ENCODE peak calls at places on chromosome 7, in nine cellular contexts. One of them, this sample, is unnamed.

GRCh38 chr7:44964384-44964830 is 14.4 kb downstream of the MYO1G start:
- DNase-seq in LoVo: no peak
- DNase-seq in NCI-H1436: no peak
- DNase-seq in activated T-helper 1 cell treated with anti-CD3 and anti-CD28 coated beads, Interleukin-2, amount 50 U/mL, for 16 hours: no peak
- DNase-seq in GM23248: peak; percentile 44
- DNase-seq in NCI-H446: no peak
- DNase-seq in fibroblast of villous mesenchyme: no peak
- DNase-seq in RWPE1: no peak
- DNase-seq in kidney tubule cell: no peak
- DNase-seq in this sample: no peak

GRCh38 chr7:32479574-32480200 is 10.5 kb downstream of the LSM5 start:
- DNase-seq in GM23248: peak; percentile 71
- DNase-seq in activated T-helper 1 cell treated with anti-CD3 and anti-CD28 coated beads, Interleukin-2, amount 50 U/mL, for 16 hours: no peak
- DNase-seq in fibroblast of villous mesenchyme: peak; percentile 60
- DNase-seq in LoVo: peak; percentile 66
- DNase-seq in NCI-H1436: peak; percentile 63
- DNase-seq in NCI-H446: peak; percentile 60
- DNase-seq in kidney tubule cell: peak; percentile 50
- DNase-seq in RWPE1: peak; percentile 55
- DNase-seq in this sample: peak; percentile 68

GRCh38 chr7:36039243-36039642 is 113.8 kb upstream of the EEPD1 start:
- DNase-seq in kidney tubule cell: no peak
- DNase-seq in activated T-helper 1 cell treated with anti-CD3 and anti-CD28 coated beads, Interleukin-2, amount 50 U/mL, for 16 hours: no peak
- DNase-seq in fibroblast of villous mesenchyme: no peak
- DNase-seq in NCI-H1436: no peak
- DNase-seq in NCI-H446: no peak
- DNase-seq in RWPE1: no peak
- DNase-seq in LoVo: no peak
- DNase-seq in GM23248: no peak
- DNase-seq in this sample: no peak

GRCh38 chr7:128000048-128000447 is 31.2 kb downstream of the LRRC4 start:
- DNase-seq in LoVo: no peak
- DNase-seq in activated T-helper 1 cell treated with anti-CD3 and anti-CD28 coated beads, Interleukin-2, amount 50 U/mL, for 16 hours: no peak
- DNase-seq in GM23248: no peak
- DNase-seq in NCI-H1436: no peak
- DNase-seq in RWPE1: no peak
- DNase-seq in fibroblast of villous mesenchyme: no peak
- DNase-seq in kidney tubule cell: no peak
- DNase-seq in NCI-H446: no peak
- DNase-seq in this sample: peak; percentile 53

GRCh38 chr7:138460649-138461607 is 869 bp downstream of the TRIM24 start:
- DNase-seq in GM23248: peak; percentile 80
- DNase-seq in fibroblast of villous mesenchyme: peak; percentile 45
- DNase-seq in NCI-H446: no peak
- DNase-seq in RWPE1: peak; percentile 34
- DNase-seq in kidney tubule cell: peak; percentile 49
- DNase-seq in NCI-H1436: peak; percentile 50
- DNase-seq in LoVo: peak; percentile 65
- DNase-seq in activated T-helper 1 cell treated with anti-CD3 and anti-CD28 coated beads, Interleukin-2, amount 50 U/mL, for 16 hours: peak; percentile 54
- DNase-seq in this sample: no peak

GRCh38 chr7:17965600-17965999 is 25.3 kb upstream of the SNX13 start:
- DNase-seq in NCI-H446: no peak
- DNase-seq in LoVo: peak; percentile 32
- DNase-seq in RWPE1: peak; percentile 41
- DNase-seq in fibroblast of villous mesenchyme: peak; percentile 42
- DNase-seq in kidney tubule cell: peak; percentile 27
- DNase-seq in activated T-helper 1 cell treated with anti-CD3 and anti-CD28 coated beads, Interleukin-2, amount 50 U/mL, for 16 hours: no peak
- DNase-seq in NCI-H1436: no peak
- DNase-seq in GM23248: peak; percentile 44
- DNase-seq in this sample: no peak

GRCh38 chr7:38374507-38374906 is 101.1 kb upstream of the TARP start:
- DNase-seq in kidney tubule cell: peak; percentile 36
- DNase-seq in NCI-H446: peak; percentile 24
- DNase-seq in RWPE1: no peak
- DNase-seq in activated T-helper 1 cell treated with anti-CD3 and anti-CD28 coated beads, Interleukin-2, amount 50 U/mL, for 16 hours: no peak
- DNase-seq in GM23248: peak; percentile 60
- DNase-seq in NCI-H1436: no peak
- DNase-seq in fibroblast of villous mesenchyme: peak; percentile 42
- DNase-seq in LoVo: peak; percentile 15
- DNase-seq in this sample: peak; percentile 36

GRCh38 chr7:23279819-23280525 is 19.2 kb upstream of the MALSU1 start:
- DNase-seq in GM23248: no peak
- DNase-seq in kidney tubule cell: no peak
- DNase-seq in activated T-helper 1 cell treated with anti-CD3 and anti-CD28 coated beads, Interleukin-2, amount 50 U/mL, for 16 hours: no peak
- DNase-seq in fibroblast of villous mesenchyme: no peak
- DNase-seq in LoVo: no peak
- DNase-seq in NCI-H446: no peak
- DNase-seq in NCI-H1436: no peak
- DNase-seq in RWPE1: no peak
- DNase-seq in this sample: no peak

GRCh38 chr7:76296743-76297740 is 5.4 kb upstream of the HSPB1 start:
- DNase-seq in GM23248: peak; percentile 95
- DNase-seq in LoVo: peak; percentile 72
- DNase-seq in fibroblast of villous mesenchyme: peak; percentile 92
- DNase-seq in kidney tubule cell: peak; percentile 20
- DNase-seq in NCI-H1436: no peak
- DNase-seq in RWPE1: peak; percentile 78
- DNase-seq in activated T-helper 1 cell treated with anti-CD3 and anti-CD28 coated beads, Interleukin-2, amount 50 U/mL, for 16 hours: no peak
- DNase-seq in NCI-H446: no peak
- DNase-seq in this sample: peak; percentile 90

GRCh38 chr7:46908770-46909169 is 673.1 kb downstream of the TNS3 start:
- DNase-seq in RWPE1: peak; percentile 62
- DNase-seq in LoVo: peak; percentile 69
- DNase-seq in fibroblast of villous mesenchyme: peak; percentile 84
- DNase-seq in NCI-H446: no peak
- DNase-seq in activated T-helper 1 cell treated with anti-CD3 and anti-CD28 coated beads, Interleukin-2, amount 50 U/mL, for 16 hours: no peak
- DNase-seq in NCI-H1436: no peak
- DNase-seq in GM23248: peak; percentile 78
- DNase-seq in kidney tubule cell: peak; percentile 81
- DNase-seq in this sample: peak; percentile 97

GRCh38 chr7:66634816-66635215 is 6.1 kb downstream of the KCTD7 start:
- DNase-seq in NCI-H1436: no peak
- DNase-seq in kidney tubule cell: peak; percentile 42
- DNase-seq in GM23248: peak; percentile 4
- DNase-seq in NCI-H446: no peak
- DNase-seq in activated T-helper 1 cell treated with anti-CD3 and anti-CD28 coated beads, Interleukin-2, amount 50 U/mL, for 16 hours: no peak
- DNase-seq in fibroblast of villous mesenchyme: peak; percentile 20
- DNase-seq in LoVo: no peak
- DNase-seq in RWPE1: no peak
- DNase-seq in this sample: no peak

GRCh38 chr7:24609570-24609969 is 36.3 kb downstream of the PALS2 start:
- DNase-seq in kidney tubule cell: no peak
- DNase-seq in LoVo: no peak
- DNase-seq in RWPE1: no peak
- DNase-seq in GM23248: no peak
- DNase-seq in activated T-helper 1 cell treated with anti-CD3 and anti-CD28 coated beads, Interleukin-2, amount 50 U/mL, for 16 hours: no peak
- DNase-seq in NCI-H446: no peak
- DNase-seq in NCI-H1436: no peak
- DNase-seq in fibroblast of villous mesenchyme: no peak
- DNase-seq in this sample: no peak

GRCh38 chr7:80231719-80232118 is 97.1 kb downstream of the GNAI1 start:
- DNase-seq in GM23248: peak; percentile 79
- DNase-seq in NCI-H1436: no peak
- DNase-seq in kidney tubule cell: peak; percentile 57
- DNase-seq in NCI-H446: no peak
- DNase-seq in LoVo: no peak
- DNase-seq in fibroblast of villous mesenchyme: peak; percentile 73
- DNase-seq in activated T-helper 1 cell treated with anti-CD3 and anti-CD28 coated beads, Interleukin-2, amount 50 U/mL, for 16 hours: no peak
- DNase-seq in RWPE1: peak; percentile 39
- DNase-seq in this sample: peak; percentile 66

GRCh38 chr7:43572516-43573049 is 10.3 kb upstream of the STK17A start:
- DNase-seq in fibroblast of villous mesenchyme: peak; percentile 100
- DNase-seq in activated T-helper 1 cell treated with anti-CD3 and anti-CD28 coated beads, Interleukin-2, amount 50 U/mL, for 16 hours: no peak
- DNase-seq in RWPE1: peak; percentile 83
- DNase-seq in kidney tubule cell: peak; percentile 97
- DNase-seq in NCI-H446: no peak
- DNase-seq in NCI-H1436: no peak
- DNase-seq in LoVo: peak; percentile 83
- DNase-seq in GM23248: peak; percentile 99
- DNase-seq in this sample: peak; percentile 100

GRCh38 chr7:3277604-3278572 is 23.2 kb upstream of the SDK1 start:
- DNase-seq in LoVo: no peak
- DNase-seq in kidney tubule cell: no peak
- DNase-seq in activated T-helper 1 cell treated with anti-CD3 and anti-CD28 coated beads, Interleukin-2, amount 50 U/mL, for 16 hours: no peak
- DNase-seq in GM23248: no peak
- DNase-seq in NCI-H446: no peak
- DNase-seq in RWPE1: no peak
- DNase-seq in fibroblast of villous mesenchyme: peak; percentile 21
- DNase-seq in NCI-H1436: peak; percentile 52
- DNase-seq in this sample: no peak

GRCh38 chr7:90994121-90994520 is 270.1 kb upstream of the FZD1 start:
- DNase-seq in LoVo: no peak
- DNase-seq in GM23248: no peak
- DNase-seq in activated T-helper 1 cell treated with anti-CD3 and anti-CD28 coated beads, Interleukin-2, amount 50 U/mL, for 16 hours: no peak
- DNase-seq in fibroblast of villous mesenchyme: no peak
- DNase-seq in NCI-H1436: no peak
- DNase-seq in RWPE1: no peak
- DNase-seq in kidney tubule cell: no peak
- DNase-seq in NCI-H446: no peak
- DNase-seq in this sample: no peak

GRCh38 chr7:266851-267840 is 22.8 kb upstream of the FOXL3 start:
- DNase-seq in kidney tubule cell: peak; percentile 30
- DNase-seq in RWPE1: peak; percentile 72
- DNase-seq in activated T-helper 1 cell treated with anti-CD3 and anti-CD28 coated beads, Interleukin-2, amount 50 U/mL, for 16 hours: no peak
- DNase-seq in NCI-H446: no peak
- DNase-seq in fibroblast of villous mesenchyme: no peak
- DNase-seq in GM23248: no peak
- DNase-seq in LoVo: no peak
- DNase-seq in NCI-H1436: no peak
- DNase-seq in this sample: no peak

GRCh38 chr7:63024446-63024845 is 974.2 kb upstream of the ZNF722 start:
- DNase-seq in GM23248: no peak
- DNase-seq in NCI-H446: no peak
- DNase-seq in activated T-helper 1 cell treated with anti-CD3 and anti-CD28 coated beads, Interleukin-2, amount 50 U/mL, for 16 hours: no peak
- DNase-seq in kidney tubule cell: no peak
- DNase-seq in fibroblast of villous mesenchyme: no peak
- DNase-seq in NCI-H1436: no peak
- DNase-seq in LoVo: no peak
- DNase-seq in RWPE1: no peak
- DNase-seq in this sample: no peak

GRCh38 chr7:81842361-81842760 is 72.5 kb upstream of the HGF start:
- DNase-seq in kidney tubule cell: no peak
- DNase-seq in activated T-helper 1 cell treated with anti-CD3 and anti-CD28 coated beads, Interleukin-2, amount 50 U/mL, for 16 hours: no peak
- DNase-seq in LoVo: no peak
- DNase-seq in GM23248: no peak
- DNase-seq in fibroblast of villous mesenchyme: no peak
- DNase-seq in NCI-H446: no peak
- DNase-seq in NCI-H1436: no peak
- DNase-seq in RWPE1: no peak
- DNase-seq in this sample: no peak

GRCh38 chr7:16961650-16962049 is 79.9 kb upstream of the AGR3 start:
- DNase-seq in NCI-H1436: no peak
- DNase-seq in RWPE1: no peak
- DNase-seq in kidney tubule cell: no peak
- DNase-seq in LoVo: no peak
- DNase-seq in activated T-helper 1 cell treated with anti-CD3 and anti-CD28 coated beads, Interleukin-2, amount 50 U/mL, for 16 hours: no peak
- DNase-seq in NCI-H446: no peak
- DNase-seq in fibroblast of villous mesenchyme: peak; percentile 81
- DNase-seq in GM23248: peak; percentile 78
- DNase-seq in this sample: no peak

GRCh38 chr7:1668486-1668931 is 1.6 kb upstream of the ELFN1 start:
- DNase-seq in GM23248: no peak
- DNase-seq in LoVo: no peak
- DNase-seq in NCI-H1436: no peak
- DNase-seq in fibroblast of villous mesenchyme: no peak
- DNase-seq in kidney tubule cell: no peak
- DNase-seq in RWPE1: no peak
- DNase-seq in NCI-H446: no peak
- DNase-seq in activated T-helper 1 cell treated with anti-CD3 and anti-CD28 coated beads, Interleukin-2, amount 50 U/mL, for 16 hours: no peak
- DNase-seq in this sample: no peak

GRCh38 chr7:85622059-85622458 is 435.2 kb upstream of the SEMA3D start:
- DNase-seq in kidney tubule cell: no peak
- DNase-seq in GM23248: no peak
- DNase-seq in fibroblast of villous mesenchyme: no peak
- DNase-seq in RWPE1: no peak
- DNase-seq in activated T-helper 1 cell treated with anti-CD3 and anti-CD28 coated beads, Interleukin-2, amount 50 U/mL, for 16 hours: no peak
- DNase-seq in LoVo: no peak
- DNase-seq in NCI-H1436: no peak
- DNase-seq in NCI-H446: no peak
- DNase-seq in this sample: no peak

GRCh38 chr7:135769403-135769802 is 20.8 kb upstream of the FAM180A start:
- DNase-seq in NCI-H1436: no peak
- DNase-seq in LoVo: no peak
- DNase-seq in activated T-helper 1 cell treated with anti-CD3 and anti-CD28 coated beads, Interleukin-2, amount 50 U/mL, for 16 hours: no peak
- DNase-seq in kidney tubule cell: no peak
- DNase-seq in RWPE1: no peak
- DNase-seq in NCI-H446: no peak
- DNase-seq in fibroblast of villous mesenchyme: no peak
- DNase-seq in GM23248: no peak
- DNase-seq in this sample: no peak

GRCh38 chr7:41114166-41114565 is 588.7 kb downstream of the INHBA start:
- DNase-seq in NCI-H1436: no peak
- DNase-seq in NCI-H446: no peak
- DNase-seq in kidney tubule cell: no peak
- DNase-seq in LoVo: no peak
- DNase-seq in RWPE1: no peak
- DNase-seq in fibroblast of villous mesenchyme: peak; percentile 44
- DNase-seq in GM23248: peak; percentile 34
- DNase-seq in activated T-helper 1 cell treated with anti-CD3 and anti-CD28 coated beads, Interleukin-2, amount 50 U/mL, for 16 hours: no peak
- DNase-seq in this sample: no peak

GRCh38 chr7:152395115-152395514 is 40.7 kb downstream of the KMT2C start:
- DNase-seq in fibroblast of villous mesenchyme: peak; percentile 63
- DNase-seq in kidney tubule cell: peak; percentile 67
- DNase-seq in GM23248: no peak
- DNase-seq in NCI-H1436: no peak
- DNase-seq in activated T-helper 1 cell treated with anti-CD3 and anti-CD28 coated beads, Interleukin-2, amount 50 U/mL, for 16 hours: no peak
- DNase-seq in NCI-H446: no peak
- DNase-seq in LoVo: no peak
- DNase-seq in RWPE1: no peak
- DNase-seq in this sample: peak; percentile 68

GRCh38 chr7:134795231-134795630 is 15.8 kb downstream of the CALD1 start:
- DNase-seq in NCI-H446: no peak
- DNase-seq in fibroblast of villous mesenchyme: no peak
- DNase-seq in NCI-H1436: no peak
- DNase-seq in RWPE1: no peak
- DNase-seq in LoVo: no peak
- DNase-seq in activated T-helper 1 cell treated with anti-CD3 and anti-CD28 coated beads, Interleukin-2, amount 50 U/mL, for 16 hours: no peak
- DNase-seq in kidney tubule cell: no peak
- DNase-seq in GM23248: no peak
- DNase-seq in this sample: no peak

GRCh38 chr7:148142660-148143248 is 447.8 kb upstream of the C7orf33 start:
- DNase-seq in NCI-H1436: peak; percentile 24
- DNase-seq in NCI-H446: peak; percentile 41
- DNase-seq in RWPE1: no peak
- DNase-seq in fibroblast of villous mesenchyme: peak; percentile 18
- DNase-seq in kidney tubule cell: peak; percentile 60
- DNase-seq in LoVo: peak; percentile 51
- DNase-seq in GM23248: peak; percentile 41
- DNase-seq in activated T-helper 1 cell treated with anti-CD3 and anti-CD28 coated beads, Interleukin-2, amount 50 U/mL, for 16 hours: no peak
- DNase-seq in this sample: peak; percentile 50

GRCh38 chr7:46982928-46983327 is 599.0 kb downstream of the TNS3 start:
- DNase-seq in kidney tubule cell: peak; percentile 55
- DNase-seq in fibroblast of villous mesenchyme: no peak
- DNase-seq in GM23248: no peak
- DNase-seq in RWPE1: no peak
- DNase-seq in LoVo: no peak
- DNase-seq in NCI-H1436: no peak
- DNase-seq in NCI-H446: no peak
- DNase-seq in activated T-helper 1 cell treated with anti-CD3 and anti-CD28 coated beads, Interleukin-2, amount 50 U/mL, for 16 hours: no peak
- DNase-seq in this sample: peak; percentile 36

GRCh38 chr7:100768784-100769183 is 35.4 kb downstream of the ZAN start:
- DNase-seq in kidney tubule cell: no peak
- DNase-seq in LoVo: no peak
- DNase-seq in NCI-H1436: no peak
- DNase-seq in RWPE1: no peak
- DNase-seq in NCI-H446: no peak
- DNase-seq in fibroblast of villous mesenchyme: no peak
- DNase-seq in activated T-helper 1 cell treated with anti-CD3 and anti-CD28 coated beads, Interleukin-2, amount 50 U/mL, for 16 hours: no peak
- DNase-seq in GM23248: peak; percentile 31
- DNase-seq in this sample: no peak

GRCh38 chr7:70764004-70764691 is 367.8 kb upstream of the GALNT17 start:
- DNase-seq in GM23248: no peak
- DNase-seq in NCI-H1436: no peak
- DNase-seq in NCI-H446: no peak
- DNase-seq in kidney tubule cell: no peak
- DNase-seq in activated T-helper 1 cell treated with anti-CD3 and anti-CD28 coated beads, Interleukin-2, amount 50 U/mL, for 16 hours: peak; percentile 11
- DNase-seq in LoVo: no peak
- DNase-seq in fibroblast of villous mesenchyme: no peak
- DNase-seq in RWPE1: no peak
- DNase-seq in this sample: no peak

GRCh38 chr7:50853311-50853710 is 70.6 kb upstream of the GRB10 start:
- DNase-seq in NCI-H1436: no peak
- DNase-seq in RWPE1: no peak
- DNase-seq in activated T-helper 1 cell treated with anti-CD3 and anti-CD28 coated beads, Interleukin-2, amount 50 U/mL, for 16 hours: no peak
- DNase-seq in kidney tubule cell: no peak
- DNase-seq in NCI-H446: no peak
- DNase-seq in LoVo: no peak
- DNase-seq in fibroblast of villous mesenchyme: no peak
- DNase-seq in GM23248: no peak
- DNase-seq in this sample: no peak